ENCODE peak calls at places on chromosome 2, in eight cellular contexts. Z, S, L, W, R, Q, D and F are unnamed samples.

GRCh38 chr2:63712748-63713147 is 124.0 kb downstream of the MDH1 start:
- DNase-seq in Z (no peak), S (peak; percentile 27), L (no peak), W (no peak), R (peak; percentile 78), Q (no peak), D (no peak), F (no peak)

GRCh38 chr2:128368437-128369125 is 49.9 kb upstream of the HS6ST1 start:
- DNase-seq in Z (no peak), S (no peak), L (no peak), W (no peak), R (no peak), Q (peak; percentile 27), D (no peak), F (no peak)

GRCh38 chr2:60260646-60261296 is 292.7 kb downstream of the BCL11A start:
- DNase-seq in Z (no peak), S (no peak), L (no peak), W (peak; percentile 40), R (no peak), Q (no peak), D (no peak), F (no peak)

GRCh38 chr2:205484717-205485116 is 197.6 kb upstream of the NRP2 start:
- DNase-seq in Z (no peak), S (no peak), L (peak; percentile 18), W (no peak), R (no peak), Q (peak; percentile 27), D (no peak), F (no peak)

GRCh38 chr2:239873656-239874635 is 151.2 kb downstream of the NDUFA10 start:
- DNase-seq in Z (no peak), S (no peak), L (no peak), W (no peak), R (peak; percentile 7), Q (no peak), D (no peak), F (no peak)

GRCh38 chr2:168254158-168254935 is 7.0 kb upstream of the STK39 start:
- DNase-seq in Z (no peak), S (peak; percentile 37), L (peak; percentile 37), W (no peak), R (peak; percentile 24), Q (peak; percentile 39), D (no peak), F (no peak)

GRCh38 chr2:207831569-207832248 is 62.0 kb upstream of the FZD5 start:
- DNase-seq in Z (no peak), S (no peak), L (peak; percentile 83), W (no peak), R (no peak), Q (no peak), D (no peak), F (no peak)

GRCh38 chr2:80326214-80326613 is 21.7 kb upstream of the LRRTM1 start:
- DNase-seq in Z (no peak), S (peak; percentile 44), L (no peak), W (peak; percentile 86), R (no peak), Q (peak; percentile 31), D (peak; percentile 40), F (no peak)

GRCh38 chr2:8569332-8569930 is 112.4 kb upstream of the ID2 start:
- DNase-seq in Z (no peak), S (no peak), L (no peak), W (no peak), R (no peak), Q (no peak), D (no peak), F (no peak)

GRCh38 chr2:64363848-64364247 is 90.1 kb upstream of the LGALSL start:
- DNase-seq in Z (no peak), S (peak; percentile 56), L (no peak), W (no peak), R (no peak), Q (no peak), D (peak; percentile 65), F (no peak)

GRCh38 chr2:126299469-126299976 is 356.4 kb upstream of the GYPC start:
- DNase-seq in Z (no peak), S (no peak), L (no peak), W (no peak), R (no peak), Q (no peak), D (no peak), F (no peak)

GRCh38 chr2:24617431-24617830 is 126.4 kb downstream of the NCOA1 start:
- DNase-seq in Z (no peak), S (peak; percentile 24), L (no peak), W (no peak), R (no peak), Q (no peak), D (no peak), F (no peak)

GRCh38 chr2:43328157-43328556 is 101.8 kb upstream of the ZFP36L2 start:
- DNase-seq in Z (no peak), S (no peak), L (no peak), W (no peak), R (no peak), Q (peak; percentile 22), D (no peak), F (no peak)

GRCh38 chr2:70928366-70928765 is 7.3 kb upstream of the ATP6V1B1 start:
- DNase-seq in Z (no peak), S (no peak), L (no peak), W (no peak), R (no peak), Q (no peak), D (no peak), F (no peak)